ENCODE peak calls at places on chromosomes 2 and 18, in ten cellular contexts. V, M, I, A, H, T, Y, L, J and B are unnamed samples.

GRCh38 chr2:68653538-68653982 is 10.2 kb downstream of the PROKR1 start:
- DNase-seq in A (peak; percentile 37), H (peak; percentile 77), J (peak; percentile 24), V (peak; percentile 52), I (no peak), L (no peak), T (peak; percentile 22), M (no peak), Y (no peak), B (no peak)

GRCh38 chr18:63183263-63183662 is 136.3 kb downstream of the BCL2 start:
- DNase-seq in L (no peak), M (no peak), A (no peak), V (no peak), Y (no peak), H (no peak), I (no peak), T (no peak), J (no peak), B (no peak)

GRCh38 chr2:185738679-185739472 is at the start of gene FSIP2:
- DNase-seq in A (peak; percentile 86), T (peak; percentile 98), Y (no peak), V (peak; percentile 65), L (no peak), J (peak; percentile 20), I (peak; percentile 77), H (peak; percentile 57), M (no peak), B (no peak)

GRCh38 chr2:195559431-195559914 is 97.6 kb upstream of the SLC39A10 start:
- DNase-seq in Y (no peak), A (peak; percentile 49), I (no peak), M (no peak), H (peak; percentile 77), V (no peak), J (no peak), L (peak; percentile 64), T (no peak), B (peak; percentile 91)

GRCh38 chr2:100529900-100530299 is 32.9 kb upstream of the PDCL3 start:
- DNase-seq in Y (peak; percentile 16), A (peak; percentile 7), M (no peak), J (no peak), T (no peak), V (no peak), L (no peak), I (no peak), H (no peak), B (no peak)

GRCh38 chr2:118853647-118854367 is 6.4 kb upstream of the EN1 start:
- DNase-seq in T (no peak), J (no peak), A (no peak), V (no peak), I (no peak), M (no peak), Y (no peak), L (peak; percentile 29), H (no peak), B (no peak)

GRCh38 chr2:43133708-43134570 is 92.5 kb downstream of the ZFP36L2 start:
- DNase-seq in T (no peak), L (no peak), H (peak; percentile 86), A (no peak), M (peak; percentile 27), I (peak; percentile 79), V (no peak), Y (no peak), J (no peak), B (no peak)

GRCh38 chr2:98808546-98808945 is 77.6 kb upstream of the MGAT4A start:
- DNase-seq in M (no peak), Y (no peak), I (no peak), T (no peak), H (peak; percentile 42), J (no peak), A (no peak), V (no peak), L (no peak), B (no peak)

GRCh38 chr2:201860541-201861154 is 54.3 kb downstream of the CDK15 start:
- DNase-seq in M (no peak), V (peak; percentile 77), J (peak; percentile 28), L (peak; percentile 69), Y (peak; percentile 85), T (peak; percentile 62), I (no peak), A (peak; percentile 73), H (peak; percentile 62), B (no peak)

GRCh38 chr18:27144672-27145071 is 40.4 kb downstream of the CHST9 start:
- DNase-seq in Y (no peak), L (no peak), I (no peak), H (no peak), V (no peak), J (no peak), M (no peak), T (no peak), A (no peak), B (no peak)

GRCh38 chr2:146305164-146305563 is 1539.7 kb upstream of the ACVR2A start:
- DNase-seq in V (no peak), M (no peak), T (no peak), H (no peak), A (no peak), Y (no peak), I (no peak), L (no peak), J (no peak), B (no peak)

GRCh38 chr2:20509301-20509765 is 62.5 kb downstream of the RHOB start:
- DNase-seq in A (no peak), T (no peak), M (no peak), V (no peak), Y (peak; percentile 76), L (no peak), J (no peak), H (no peak), I (no peak), B (no peak)

GRCh38 chr18:79380816-79381806 is 14.6 kb upstream of the NFATC1 start:
- DNase-seq in L (no peak), A (peak; percentile 46), T (peak; percentile 88), Y (peak; percentile 57), V (peak; percentile 54), M (no peak), J (peak; percentile 67), I (no peak), H (peak; percentile 92), B (no peak)

GRCh38 chr18:31740180-31740579 is 20.5 kb downstream of the SLC25A52 start:
- DNase-seq in J (no peak), M (no peak), H (no peak), L (no peak), A (no peak), V (no peak), T (no peak), I (no peak), Y (no peak), B (no peak)

GRCh38 chr18:379665-380356 is 112.0 kb upstream of the THOC1 start:
- DNase-seq in I (peak; percentile 79), Y (peak; percentile 63), H (no peak), L (no peak), T (no peak), M (no peak), A (no peak), V (no peak), J (peak; percentile 55), B (no peak)

GRCh38 chr2:6216234-6216633 is 524.0 kb downstream of the SOX11 start:
- DNase-seq in M (no peak), I (no peak), V (no peak), T (no peak), H (no peak), L (no peak), Y (no peak), A (no peak), J (no peak), B (no peak)

GRCh38 chr2:135664623-135665068 is 77.0 kb upstream of the UBXN4 start:
- DNase-seq in L (peak; percentile 17), A (peak; percentile 9), J (no peak), I (no peak), Y (no peak), M (no peak), T (no peak), V (peak; percentile 11), H (no peak), B (no peak)

GRCh38 chr2:179233037-179233436 is 31.6 kb downstream of the SESTD1 start:
- DNase-seq in M (no peak), J (no peak), I (no peak), T (no peak), A (no peak), H (no peak), L (no peak), V (no peak), Y (no peak), B (no peak)

GRCh38 chr2:210000464-210001324 is 1.7 kb upstream of the RPE start:
- DNase-seq in M (no peak), Y (no peak), V (no peak), I (no peak), H (no peak), L (no peak), A (no peak), J (no peak), T (no peak), B (no peak)

GRCh38 chr2:175605989-175606841 is 395.9 kb downstream of the LNPK start:
- DNase-seq in T (no peak), H (no peak), I (no peak), L (peak; percentile 39), A (peak; percentile 32), V (peak; percentile 1), M (no peak), Y (no peak), J (no peak), B (peak; percentile 62)

GRCh38 chr2:85400951-85401805 is 9.0 kb downstream of the CAPG start:
- DNase-seq in T (no peak), I (no peak), Y (no peak), L (no peak), M (no peak), A (no peak), H (no peak), J (no peak), V (no peak), B (no peak)

GRCh38 chr18:70200286-70200685 is 5.2 kb downstream of the RTTN start:
- DNase-seq in H (no peak), A (no peak), M (no peak), L (no peak), T (no peak), V (no peak), J (no peak), I (no peak), Y (peak; percentile 91), B (no peak)

GRCh38 chr2:223797811-223798721 is 39.3 kb downstream of the AP1S3 start:
- DNase-seq in J (no peak), H (no peak), I (no peak), Y (peak; percentile 72), A (peak; percentile 61), L (no peak), M (no peak), V (peak; percentile 73), T (peak; percentile 10), B (no peak)